ENCODE peak calls at places on chromosome 14, in seven cellular contexts. A, V, H, W, B, X and S are unnamed samples.

GRCh38 chr14:92841930-92842329 is 47.8 kb downstream of the GOLGA5 start:
- DNase-seq in B (no peak), V (no peak), X (no peak), A (no peak), H (no peak), W (no peak), S (no peak)

GRCh38 chr14:89849931-89850330 is 104.6 kb downstream of the EFCAB11 start:
- DNase-seq in B (peak; percentile 27), W (no peak), V (peak; percentile 34), X (peak; percentile 28), H (peak; percentile 61), A (no peak), S (peak; percentile 51)

GRCh38 chr14:61380984-61381383 is 59.6 kb downstream of the PRKCH start:
- DNase-seq in W (no peak), A (no peak), H (no peak), V (peak; percentile 35), X (peak; percentile 73), B (no peak), S (no peak)

GRCh38 chr14:54759982-54760585 is 142.5 kb downstream of the GCH1 start:
- DNase-seq in V (no peak), X (no peak), H (no peak), W (no peak), A (no peak), B (no peak), S (no peak)

GRCh38 chr14:42110167-42110566 is 503.5 kb downstream of the LRFN5 start:
- DNase-seq in H (peak; percentile 76), B (peak; percentile 55), V (peak; percentile 69), A (no peak), X (no peak), W (no peak), S (peak; percentile 70)

GRCh38 chr14:99004112-99004511 is 267.9 kb downstream of the BCL11B start:
- DNase-seq in V (peak; percentile 64), B (no peak), H (no peak), A (no peak), X (no peak), W (no peak), S (no peak)

GRCh38 chr14:99554757-99555531 is 49.1 kb downstream of the CCDC85C start:
- DNase-seq in A (no peak), W (no peak), X (no peak), B (no peak), V (no peak), H (no peak), S (no peak)

GRCh38 chr14:32826404-32827082 is 112.1 kb upstream of the NPAS3 start:
- DNase-seq in X (no peak), W (no peak), H (peak; percentile 60), A (no peak), B (peak; percentile 30), V (no peak), S (peak; percentile 45)

GRCh38 chr14:68627868-68628604 is 164.8 kb downstream of the ZFP36L1 start:
- DNase-seq in X (peak; percentile 85), V (peak; percentile 39), B (no peak), A (peak; percentile 88), H (no peak), W (peak; percentile 74), S (no peak)

GRCh38 chr14:35927727-35928126 is 101.6 kb downstream of the BRMS1L start:
- DNase-seq in H (peak; percentile 6), V (peak; percentile 76), A (no peak), X (peak; percentile 26), W (no peak), B (no peak), S (no peak)

GRCh38 chr14:37889087-37889486 is 293.7 kb downstream of the TTC6 start:
- DNase-seq in A (no peak), W (no peak), V (no peak), H (no peak), X (no peak), B (no peak), S (no peak)

GRCh38 chr14:71322660-71323250 is 415.5 kb downstream of the PCNX1 start:
- DNase-seq in V (peak; percentile 68), A (no peak), W (no peak), B (peak; percentile 67), X (no peak), H (peak; percentile 81), S (peak; percentile 79)

GRCh38 chr14:102622262-102622885 is 29.9 kb downstream of the RCOR1 start:
- DNase-seq in V (no peak), X (no peak), A (no peak), W (no peak), H (no peak), B (no peak), S (peak; percentile 50)

GRCh38 chr14:105153331-105153731 is 15.2 kb downstream of the JAG2 start:
- DNase-seq in V (no peak), H (no peak), X (no peak), W (no peak), A (peak; percentile 49), B (no peak), S (no peak)

GRCh38 chr14:74474376-74474775 is 18.7 kb downstream of the NPC2 start:
- DNase-seq in X (no peak), W (no peak), V (no peak), B (no peak), A (no peak), H (no peak), S (no peak)

GRCh38 chr14:36057452-36058142 is 118.9 kb downstream of the PTCSC3 start:
- DNase-seq in V (peak; percentile 84), W (no peak), H (no peak), X (peak; percentile 20), A (no peak), B (no peak), S (no peak)

DNA sequence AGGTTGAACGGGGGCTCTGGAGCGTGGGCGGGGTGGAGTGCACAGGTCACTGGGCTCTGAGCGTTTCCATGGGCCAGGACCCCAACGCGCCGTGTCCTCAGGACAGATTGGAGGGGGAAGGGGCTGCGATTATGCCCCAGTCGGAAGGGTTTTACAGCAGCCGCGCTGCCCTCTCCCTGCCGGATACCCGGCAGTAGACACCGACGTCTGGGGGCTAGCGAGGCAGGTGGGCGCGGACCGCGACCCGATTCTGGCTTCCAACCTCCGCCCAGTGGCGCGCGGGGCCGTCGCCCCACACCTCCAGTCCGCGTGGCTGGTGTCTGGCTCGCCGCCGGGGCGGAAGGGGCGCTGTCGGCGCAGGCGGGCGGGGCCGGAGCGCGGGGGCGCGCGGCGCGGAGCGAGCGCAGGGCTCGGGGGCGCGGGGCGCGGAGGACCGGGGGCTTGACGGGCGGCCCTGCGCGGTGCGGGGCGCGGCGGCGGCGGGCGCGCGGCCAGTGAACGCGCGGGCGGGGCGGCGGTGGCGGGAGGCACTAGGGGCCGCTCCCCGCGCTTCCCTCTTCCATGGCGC is 2.4 kb upstream of the KIF26A start:
- DNase-seq in W (no peak), B (no peak), H (no peak), X (no peak), V (no peak), A (peak; percentile 66), S (no peak)
- H3K4me3 ChIP-seq in W (no peak overlapping the region), B (no peak overlapping the region), H (no peak overlapping the region), X (peak overlapping the region; percentile 10), V (no peak overlapping the region), A (no peak overlapping the region), S (no peak overlapping the region)

DNA sequence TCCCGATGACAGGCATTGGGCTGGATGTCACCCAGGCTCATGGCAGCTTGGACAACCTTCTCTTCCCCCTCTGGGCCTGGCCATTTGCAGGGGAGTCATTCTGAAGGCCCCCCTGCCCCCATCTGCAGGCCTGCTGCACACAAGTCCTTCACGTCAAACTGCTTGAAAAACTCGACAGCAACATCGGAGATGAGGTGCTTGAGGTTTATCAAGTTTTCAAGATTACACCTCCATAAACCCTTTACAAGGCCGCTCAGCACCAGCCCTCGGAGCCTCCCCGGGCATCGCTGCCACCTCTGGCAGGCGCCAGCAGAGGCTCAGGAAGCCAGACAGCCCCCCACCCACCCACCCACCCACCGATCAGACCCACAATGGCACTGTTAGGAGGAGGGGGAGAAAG is 166.0 kb upstream of the GSC start:
- DNase-seq in W (no peak), V (no peak), H (no peak), B (no peak), A (no peak), X (no peak), S (no peak)
- H3K4me3 ChIP-seq in W (no peak overlapping the region), V (no peak overlapping the region), H (no peak overlapping the region), B (no peak overlapping the region), A (no peak overlapping the region), X (no peak overlapping the region), S (no peak overlapping the region)

GRCh38 chr14:106843376-106843775 is 1317.0 kb downstream of the TMEM121 start:
- DNase-seq in A (no peak), H (no peak), B (no peak), V (no peak), X (no peak), W (no peak), S (no peak)
- H3K4me3 ChIP-seq in A (no peak overlapping the region), H (no peak overlapping the region), B (peak overlapping the region; percentile 66), V (no peak overlapping the region), X (no peak overlapping the region), W (no peak overlapping the region), S (no peak overlapping the region)

GRCh38 chr14:59920378-59920683 is 387 bp downstream of the LRRC9 start:
- DNase-seq in B (no peak), H (no peak), V (no peak), A (no peak), X (no peak), W (no peak), S (no peak)
- H3K4me3 ChIP-seq in B (no peak overlapping the region), H (no peak overlapping the region), V (no peak overlapping the region), A (no peak overlapping the region), X (no peak overlapping the region), W (peak overlapping the region; percentile 39), S (no peak overlapping the region)

DNA sequence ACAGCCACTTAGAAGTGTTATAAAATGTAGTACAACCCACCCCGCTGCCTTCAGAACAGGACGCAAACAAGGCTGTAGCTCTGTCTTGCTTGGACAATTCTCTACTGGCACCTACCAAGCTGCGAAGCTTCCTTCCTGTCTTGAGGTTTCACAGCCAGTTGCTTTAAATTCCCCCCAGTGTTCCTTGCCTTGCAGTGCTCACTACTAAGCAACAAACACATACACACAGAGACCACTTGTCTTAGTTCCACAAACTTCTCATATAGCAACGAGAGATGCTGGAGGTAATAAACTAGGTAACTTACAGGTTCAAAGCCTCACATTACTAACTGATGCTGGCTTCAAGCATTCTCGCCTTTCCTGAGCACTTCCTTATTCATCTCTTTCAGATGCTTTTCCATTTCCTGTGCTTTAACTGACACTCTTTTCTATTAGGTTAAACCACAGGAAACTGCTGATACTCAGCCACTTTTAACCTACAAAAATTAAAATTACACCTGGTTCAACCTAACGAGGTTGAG is 91.5 kb upstream of the PTGDR start:
- DNase-seq in X (no peak), B (no peak), H (no peak), V (no peak), W (no peak), A (no peak), S (no peak)
- H3K4me3 ChIP-seq in X (no peak overlapping the region), B (no peak overlapping the region), H (no peak overlapping the region), V (no peak overlapping the region), W (no peak overlapping the region), A (no peak overlapping the region), S (no peak overlapping the region)

GRCh38 chr14:23056257-23056955 is 914 bp downstream of the CDH24 start:
- DNase-seq in V (peak; percentile 74), H (peak; percentile 68), A (peak; percentile 81), B (peak; percentile 68), W (no peak), X (peak; percentile 74), S (peak; percentile 65)
- H3K4me3 ChIP-seq in V (peak overlapping the region; percentile 60), H (peak overlapping the region; percentile 2), A (no peak overlapping the region), B (peak overlapping the region; percentile 59), W (peak overlapping the region; percentile 63), X (peak overlapping the region; percentile 76), S (peak overlapping the region; percentile 55)